ENCODE peak calls at places on chromosomes 4 and X, in nine cellular contexts. K is WTC11, L is GM13976, P is bronchial epithelial cell, H is endothelial cell, V is type B pancreatic cell, G is Peyer's patch, W is retinal pigment epithelial cell, R is fibroblast of pulmonary artery. C is an unnamed sample.
A peak's percentile ranks its signal among the peaks of the same experiment; 100 is the strongest.

GRCh38 chrX:68997911-68998310 is 167.3 kb downstream of the PJA1 start:
- DNase-seq in H (no peak), K (no peak), W (no peak), R (peak; percentile 87), G (no peak), V (peak; percentile 16), P (no peak), L (no peak), C (peak; percentile 70)

GRCh38 chrX:120205816-120206753 is 44.5 kb upstream of the ZBTB33 start:
- DNase-seq in G (no peak), K (no peak), R (no peak), W (no peak), V (no peak), L (no peak), P (peak; percentile 5), H (no peak), C (no peak)

GRCh38 chrX:2828404-2829065 is at the start of gene GYG2:
- DNase-seq in L (no peak), P (no peak), R (peak; percentile 22), V (peak; percentile 84), G (no peak), K (peak; percentile 67), H (peak; percentile 22), W (no peak), C (no peak)

GRCh38 chr4:40377462-40378385 is 42.6 kb downstream of the CHRNA9 start:
- DNase-seq in W (no peak), G (no peak), V (no peak), K (no peak), P (peak; percentile 81), L (no peak), R (peak; percentile 13), H (no peak), C (no peak)

GRCh38 chrX:63560601-63561218 is 209.6 kb upstream of the SPIN4 start:
- DNase-seq in P (peak; percentile 63), V (no peak), R (peak; percentile 78), K (peak; percentile 62), W (peak; percentile 47), L (peak; percentile 43), H (peak; percentile 50), G (peak; percentile 61), C (peak; percentile 44)

GRCh38 chr4:100838286-100838685 is 320.5 kb upstream of the EMCN start:
- DNase-seq in R (no peak), K (no peak), L (no peak), P (peak; percentile 64), V (no peak), H (no peak), G (no peak), W (peak; percentile 26), C (no peak)

GRCh38 chr4:156413411-156413985 is 459.8 kb upstream of the CTSO start:
- DNase-seq in R (no peak), W (no peak), K (no peak), V (no peak), H (no peak), P (no peak), G (no peak), L (no peak), C (no peak)

GRCh38 chrX:46561931-46562721 is 11.4 kb upstream of the CHST7 start:
- DNase-seq in V (no peak), P (no peak), R (no peak), L (peak; percentile 74), W (no peak), H (no peak), K (no peak), G (no peak), C (no peak)

GRCh38 chr4:109691411-109691920 is 11.8 kb downstream of the CASP6 start:
- DNase-seq in P (peak; percentile 22), H (no peak), V (no peak), K (no peak), G (no peak), W (no peak), L (no peak), R (no peak), C (no peak)

GRCh38 chr4:42151568-42152506 is 618 bp downstream of the BEND4 start:
- DNase-seq in P (no peak), G (peak; percentile 51), K (peak; percentile 87), H (peak; percentile 68), R (peak; percentile 1), W (no peak), L (peak; percentile 89), V (no peak), C (no peak)

GRCh38 chrX:111402378-111402777 is 9.6 kb downstream of the DCX start:
- DNase-seq in P (no peak), R (no peak), L (no peak), H (no peak), V (no peak), W (no peak), K (no peak), G (no peak), C (no peak)

GRCh38 chrX:37995428-37995827 is 10.9 kb upstream of the SYTL5 start:
- DNase-seq in L (no peak), H (no peak), K (no peak), P (no peak), R (no peak), G (no peak), V (no peak), W (no peak), C (no peak)

GRCh38 chr4:185880571-185880970 is 68.6 kb upstream of the SORBS2 start:
- DNase-seq in R (no peak), W (no peak), G (no peak), H (no peak), P (no peak), L (no peak), K (no peak), V (no peak), C (no peak)

GRCh38 chrX:15694968-15695451 is 30.4 kb upstream of the CLTRN start:
- DNase-seq in V (no peak), K (no peak), P (no peak), R (no peak), H (no peak), G (no peak), W (no peak), L (no peak), C (no peak)

GRCh38 chr4:113880240-113881028 is 99.0 kb downstream of the ARSJ start:
- DNase-seq in L (no peak), K (no peak), G (no peak), P (no peak), W (no peak), R (no peak), H (no peak), V (no peak), C (no peak)
- TF ChIP-seq CTCF in L (no peak), K (no peak), G (no peak), P (no peak), W (no peak), R (no peak), H (no peak), V (no peak), C (no peak)

GRCh38 chrX:20432746-20433374 is 166.2 kb upstream of the RPS6KA3 start:
- DNase-seq in L (no peak), W (no peak), R (no peak), V (no peak), K (no peak), H (no peak), G (no peak), P (no peak), C (no peak)

GRCh38 chrX:20438871-20439526 is 172.3 kb upstream of the RPS6KA3 start:
- DNase-seq in V (no peak), G (no peak), P (no peak), R (no peak), L (no peak), H (no peak), W (no peak), K (no peak), C (no peak)

GRCh38 chrX:20437678-20438077 is 171.0 kb upstream of the RPS6KA3 start:
- DNase-seq in H (no peak), K (no peak), P (no peak), W (no peak), V (no peak), R (no peak), G (no peak), L (no peak), C (no peak)

GRCh38 chrX:20433376-20433775 is 166.7 kb upstream of the RPS6KA3 start:
- DNase-seq in L (no peak), P (no peak), G (no peak), V (no peak), K (no peak), R (no peak), H (no peak), W (no peak), C (no peak)

DNA sequence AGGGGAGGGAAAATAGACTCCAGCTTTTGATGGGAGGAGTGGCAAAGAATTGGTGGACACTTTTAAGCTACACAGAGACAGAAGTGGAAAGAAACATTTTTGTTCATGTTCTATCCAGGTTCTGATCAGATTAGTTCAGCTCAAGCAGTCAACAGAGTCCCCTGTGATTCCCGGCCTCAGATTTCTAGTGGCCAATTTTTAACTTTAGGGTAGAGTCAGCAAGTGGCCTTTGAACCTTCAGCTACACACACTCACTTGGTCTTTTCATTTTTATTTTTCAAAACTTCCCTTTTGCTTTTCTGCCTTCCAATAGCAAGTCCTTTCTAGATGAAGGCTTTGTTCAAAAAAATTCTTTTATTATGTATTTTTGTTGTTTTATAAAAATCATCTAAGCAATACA is 169.2 kb upstream of the RPS6KA3 start:
- DNase-seq in H (no peak), G (no peak), P (no peak), W (no peak), L (no peak), V (no peak), K (no peak), R (no peak), C (no peak)
- TF ChIP-seq CTCF in H (no peak), G (no peak), P (no peak), W (no peak), L (no peak), V (no peak), K (no peak), R (no peak), C (no peak)

GRCh38 chr4:82715731-82716617 is 82.6 kb downstream of the SCD5 start:
- DNase-seq in L (no peak), V (no peak), R (peak; percentile 57), G (no peak), P (peak; percentile 73), H (no peak), W (no peak), K (no peak), C (no peak)

GRCh38 chr4:82726601-82727000 is 72.0 kb downstream of the SCD5 start:
- DNase-seq in K (no peak), P (no peak), R (no peak), H (no peak), L (no peak), V (no peak), W (no peak), G (no peak), C (no peak)

GRCh38 chr4:82718067-82718935 is 80.3 kb downstream of the SCD5 start:
- DNase-seq in G (no peak), H (no peak), W (no peak), L (no peak), V (no peak), R (peak; percentile 71), P (no peak), K (no peak), C (peak; percentile 92)

GRCh38 chr4:82721819-82722423 is 76.7 kb downstream of the SCD5 start:
- DNase-seq in V (no peak), G (no peak), W (no peak), L (peak; percentile 52), P (peak; percentile 26), K (no peak), R (no peak), H (no peak), C (no peak)
- TF ChIP-seq CTCF in V (peak; percentile 62), G (no peak), W (peak; percentile 64), L (peak; percentile 65), P (peak; percentile 47), K (no peak), R (peak; percentile 11), H (no peak), C (no peak)

GRCh38 chr4:47690611-47691010 is 147.3 kb downstream of the CORIN start:
- DNase-seq in W (no peak), L (no peak), G (no peak), P (no peak), V (no peak), H (no peak), K (no peak), R (no peak), C (no peak)

GRCh38 chr4:47686294-47686872 is 151.5 kb downstream of the CORIN start:
- DNase-seq in K (peak; percentile 73), H (peak; percentile 73), R (peak; percentile 59), G (no peak), P (peak; percentile 51), V (no peak), W (peak; percentile 5), L (peak; percentile 51), C (no peak)
- TF ChIP-seq CTCF in K (peak; percentile 74), H (peak; percentile 74), R (peak; percentile 75), G (peak; percentile 43), P (peak; percentile 76), V (peak; percentile 77), W (peak; percentile 89), L (peak; percentile 73), C (no peak)